ENCODE peak calls at places on chromosomes 6 and 20, in five cellular contexts. K is IMR-90, T is A549, O is GM12878, Z is SK-N-SH. J is an unnamed sample.

GRCh38 chr6:34030831-34031566 is 114.9 kb downstream of the GRM4 start:
- DNase-seq in K (no peak), T (no peak), O (no peak), Z (no peak), J (no peak)

GRCh38 chr6:42138630-42139619 is 3.5 kb downstream of the C6orf132 start:
- DNase-seq in K (peak), T (peak), O (no peak), Z (no peak), J (no peak)

GRCh38 chr6:154763650-154764049 is 30.4 kb downstream of the SCAF8 start:
- DNase-seq in K (peak), T (no peak), O (no peak), Z (no peak), J (no peak)

GRCh38 chr20:20365593-20365992 is 2.3 kb upstream of the INSM1 start:
- DNase-seq in K (no peak), T (no peak), O (no peak), Z (no peak), J (no peak)

GRCh38 chr6:24740861-24741260 is 21.9 kb upstream of the C6orf62 start:
- DNase-seq in K (peak), T (no peak), O (no peak), Z (no peak), J (no peak)

GRCh38 chr6:73941892-73942291 is 245.9 kb downstream of the CD109 start:
- DNase-seq in K (peak), T (no peak), O (no peak), Z (no peak), J (no peak)

GRCh38 chr20:38221041-38221589 is 39.4 kb downstream of the KIAA1755 start:
- DNase-seq in K (peak), T (peak), O (no peak), Z (peak), J (peak)

GRCh38 chr6:160297310-160297709 is 38.7 kb upstream of the SLC22A2 start:
- DNase-seq in K (no peak), T (peak), O (no peak), Z (no peak), J (no peak)

GRCh38 chr6:3280866-3281465 is 22.2 kb downstream of the PSMG4 start:
- DNase-seq in K (peak), T (no peak), O (no peak), Z (no peak), J (no peak)

GRCh38 chr6:3277851-3278416 is 19.2 kb downstream of the PSMG4 start:
- DNase-seq in K (no peak), T (no peak), O (no peak), Z (no peak), J (no peak)

GRCh38 chr6:3281669-3282460 is 23.1 kb downstream of the PSMG4 start:
- DNase-seq in K (peak), T (peak), O (no peak), Z (no peak), J (no peak)

GRCh38 chr6:3278691-3279090 is 19.9 kb downstream of the PSMG4 start:
- DNase-seq in K (no peak), T (no peak), O (no peak), Z (no peak), J (no peak)

GRCh38 chr6:3280091-3280490 is 21.3 kb downstream of the PSMG4 start:
- DNase-seq in K (no peak), T (no peak), O (no peak), Z (no peak), J (peak)
- TF ChIP-seq RCOR1 in K (no peak), T (no peak), O (no peak), Z (no peak), J (no peak)

GRCh38 chr6:35043381-35043780 is 97.8 kb downstream of the TCP11 start:
- DNase-seq in K (no peak), T (no peak), O (no peak), Z (no peak), J (no peak)

GRCh38 chr6:35046098-35046497 is 95.0 kb downstream of the TCP11 start:
- DNase-seq in K (no peak), T (no peak), O (no peak), Z (no peak), J (no peak)

GRCh38 chr6:35042451-35042850 is 98.7 kb downstream of the TCP11 start:
- DNase-seq in K (no peak), T (no peak), O (no peak), Z (no peak), J (no peak)

GRCh38 chr6:35044771-35045275 is 96.3 kb downstream of the TCP11 start:
- DNase-seq in K (no peak), T (no peak), O (no peak), Z (peak), J (no peak)

GRCh38 chr6:35044145-35044745 is 96.9 kb downstream of the TCP11 start:
- DNase-seq in K (no peak), T (no peak), O (no peak), Z (no peak), J (no peak)
- TF ChIP-seq RCOR1 in K (no peak), T (no peak), O (no peak), Z (no peak), J (no peak)

GRCh38 chr6:52984247-52984646 is 10.8 kb downstream of the GSTA4 start:
- DNase-seq in K (no peak), T (no peak), O (peak), Z (no peak), J (no peak)
- TF ChIP-seq RCOR1 in K (no peak), T (no peak), O (no peak), Z (no peak), J (no peak)

DNA sequence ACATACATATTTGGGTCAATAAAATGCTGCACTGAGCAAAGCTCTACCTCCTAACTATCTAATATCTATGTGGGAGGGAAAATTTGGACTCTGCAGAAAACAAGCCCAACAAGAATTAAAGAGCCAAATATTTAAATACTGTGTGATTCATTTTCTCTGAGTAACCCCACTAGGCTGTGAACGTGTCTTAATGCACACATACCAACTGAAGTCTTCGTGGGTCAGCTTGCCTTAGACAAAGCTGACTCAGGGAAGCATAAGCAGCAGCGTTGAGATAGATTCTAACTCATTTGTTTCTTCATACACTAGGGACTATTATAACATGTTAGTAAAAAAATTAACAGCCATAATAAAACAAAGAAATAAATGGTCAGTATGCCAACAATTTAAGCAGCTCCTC is 114.3 kb downstream of the GJA1 start:
- DNase-seq in K (peak), T (peak), O (no peak), Z (no peak), J (no peak)
- TF ChIP-seq RCOR1 in K (no peak), T (no peak), O (no peak), Z (no peak), J (no peak)

DNA sequence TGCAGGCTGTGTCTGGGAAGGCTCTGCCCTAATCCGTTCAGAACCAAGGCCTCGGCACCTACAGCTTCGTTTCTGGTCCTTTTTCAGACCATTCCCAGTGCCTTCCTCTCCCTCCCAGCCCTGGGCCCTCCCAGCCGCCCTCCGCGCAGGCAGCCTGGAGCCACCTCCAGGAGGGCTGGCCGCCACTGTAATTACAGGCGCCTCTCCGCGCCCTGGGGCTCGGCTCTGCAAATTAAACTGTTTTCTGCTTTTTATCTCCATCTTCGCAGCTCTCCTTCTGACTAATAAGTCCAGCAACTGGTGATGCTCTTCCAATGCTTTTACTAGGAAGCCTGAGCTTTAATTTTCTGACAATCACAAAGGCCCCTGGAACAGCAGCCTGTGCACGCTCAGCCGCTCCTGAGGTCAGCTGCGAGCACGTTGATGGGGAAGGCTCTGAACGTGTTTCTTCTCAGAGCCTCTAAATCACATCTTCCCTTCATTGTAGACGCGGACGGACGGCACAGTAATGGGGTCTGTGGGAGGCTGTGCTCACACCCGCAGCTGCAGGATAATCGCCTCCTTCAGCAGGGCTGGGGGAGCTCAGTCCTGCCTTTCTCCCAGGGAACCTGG is 194.6 kb downstream of the DLL1 start:
- DNase-seq in K (no peak), T (no peak), O (no peak), Z (peak), J (no peak)
- TF ChIP-seq RCOR1 in K (no peak), T (no peak), O (no peak), Z (no peak), J (no peak)

DNA sequence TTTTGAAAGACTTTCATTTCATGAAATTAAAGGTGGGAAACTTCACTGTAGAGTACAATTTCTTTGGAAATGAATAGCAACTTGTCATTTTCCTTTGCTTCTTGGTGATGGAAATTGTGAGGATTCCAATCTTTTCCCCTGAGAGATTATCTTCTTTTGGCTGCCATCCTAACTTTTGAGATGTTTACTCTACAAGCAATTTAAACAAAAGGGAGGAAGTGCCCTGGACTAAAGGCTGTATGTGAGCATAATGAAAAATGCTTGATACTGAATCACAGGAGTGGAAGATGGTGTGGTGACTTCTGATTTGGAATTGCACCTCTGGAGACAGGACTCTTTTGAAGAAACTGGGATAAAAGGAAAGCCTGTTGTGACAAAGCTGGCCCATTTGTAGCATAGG is 43.1 kb upstream of the JAG1 start:
- DNase-seq in K (peak), T (peak), O (no peak), Z (no peak), J (no peak)
- TF ChIP-seq RCOR1 in K (no peak), T (no peak), O (no peak), Z (no peak), J (no peak)

DNA sequence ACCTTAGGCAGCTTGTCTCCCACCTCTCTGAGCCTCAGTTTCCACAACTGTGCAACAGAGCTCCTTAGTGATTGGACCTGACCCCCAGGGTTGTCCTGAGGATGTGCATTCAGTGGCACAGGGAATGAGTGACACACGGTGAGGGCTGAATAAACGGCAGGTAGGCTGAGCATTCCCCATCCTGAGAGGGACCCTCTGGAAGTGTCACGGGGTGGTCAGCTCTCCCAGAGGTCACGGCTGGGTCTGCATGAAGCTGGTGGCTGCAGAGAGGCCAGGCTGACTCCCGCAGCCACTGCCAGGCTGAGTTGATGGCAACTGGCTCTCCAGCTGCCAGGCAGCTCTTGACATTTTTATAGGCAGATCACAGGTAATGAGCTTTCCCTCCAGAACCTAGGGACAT is 42.5 kb downstream of the CD40 start:
- DNase-seq in K (no peak), T (no peak), O (no peak), Z (no peak), J (no peak)
- TF ChIP-seq RCOR1 in K (no peak), T (no peak), O (no peak), Z (no peak), J (no peak)

DNA sequence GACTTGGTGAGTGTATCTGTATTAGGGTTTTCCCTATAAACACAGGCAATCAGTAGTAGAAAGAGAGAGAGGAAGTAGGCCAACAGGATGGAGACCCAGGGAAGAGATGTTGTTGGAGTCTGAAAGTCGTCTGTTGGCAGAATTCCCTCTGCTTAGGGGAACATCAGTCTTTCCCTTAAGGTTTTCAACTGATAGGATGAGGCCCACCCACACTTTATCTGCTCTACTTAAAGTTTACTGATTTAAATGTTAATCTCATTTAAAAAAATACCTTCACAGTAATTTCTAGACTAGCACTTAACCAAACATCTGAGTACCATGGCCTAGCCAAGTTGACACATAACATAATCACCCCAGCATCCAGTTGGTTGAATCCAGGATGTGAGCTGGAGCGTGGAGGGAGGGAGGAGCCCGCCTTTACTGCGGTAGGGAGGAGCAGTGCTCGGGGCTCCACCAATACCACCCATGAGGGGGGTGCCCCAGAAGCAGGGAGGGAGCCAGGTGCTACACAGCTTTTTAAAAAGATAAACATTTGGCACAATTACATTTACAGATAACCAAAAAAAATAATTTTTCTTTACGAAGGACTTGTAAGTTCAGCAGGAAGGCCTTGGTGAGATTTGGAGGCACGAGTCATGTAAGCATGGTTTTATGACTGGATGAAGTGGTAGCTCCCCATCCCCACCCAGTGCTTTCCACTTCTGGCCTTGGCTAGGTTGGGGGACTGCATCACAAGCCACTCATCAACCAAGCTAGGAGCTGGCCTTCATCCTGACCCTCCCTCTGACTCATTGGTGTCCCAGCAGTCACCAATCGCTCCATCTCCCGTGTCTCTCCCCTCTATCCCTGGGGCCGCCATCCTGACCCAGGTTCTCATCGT is 18.4 kb upstream of the SNX9 start:
- DNase-seq in K (peak), T (no peak), O (no peak), Z (no peak), J (peak)
- TF ChIP-seq RCOR1 in K (no peak), T (no peak), O (no peak), Z (no peak), J (no peak)

GRCh38 chr20:62227977-62228958 is 8.2 kb upstream of the HRH3 start:
- DNase-seq in K (no peak), T (no peak), O (no peak), Z (peak), J (peak)
- TF ChIP-seq RCOR1 in K (no peak), T (no peak), O (no peak), Z (no peak), J (no peak)